ENCODE peak calls at places on chromosomes 16 and 17, in six cellular contexts. J is HCT116, D is WTC11, R is K562, K is GM12878, B is HepG2. V is an unnamed sample.

GRCh38 chr16:24729967-24730815 is 740 bp downstream of the TNRC6A start:
- DNase-seq in J (no peak), D (peak; percentile 30), R (peak; percentile 48), K (no peak), B (no peak), V (no peak)

GRCh38 chr16:83911290-83911689 is 12.4 kb downstream of the MLYCD start:
- DNase-seq in J (no peak), D (no peak), R (no peak), K (no peak), B (no peak), V (no peak)

GRCh38 chr17:1515640-1516402 is 591 bp downstream of the INPP5K start:
- DNase-seq in J (peak; percentile 51), D (peak; percentile 52), R (peak; percentile 79), K (peak; percentile 70), B (peak; percentile 71), V (peak; percentile 59)

GRCh38 chr17:8857919-8858318 is 9.6 kb downstream of the PIK3R6 start:
- DNase-seq in J (no peak), D (no peak), R (no peak), K (peak; percentile 95), B (no peak), V (no peak)

GRCh38 chr17:2400474-2400866 is 390 bp downstream of the MNT start:
- DNase-seq in J (no peak), D (peak; percentile 69), R (peak; percentile 70), K (no peak), B (peak; percentile 43), V (no peak)

GRCh38 chr16:77692612-77693011 is 29.7 kb upstream of the NUDT7 start:
- DNase-seq in J (no peak), D (no peak), R (no peak), K (no peak), B (no peak), V (no peak)

GRCh38 chr16:590165-590874 is 454 bp downstream of the RAB40C start:
- DNase-seq in J (no peak), D (no peak), R (peak; percentile 29), K (no peak), B (no peak), V (no peak)

GRCh38 chr17:2041561-2042354 is at the start of gene OVCA2:
- DNase-seq in J (peak; percentile 90), D (peak; percentile 97), R (peak; percentile 94), K (peak; percentile 77), B (peak; percentile 80), V (no peak)

GRCh38 chr17:4604111-4604644 is 19.8 kb downstream of the SMTNL2 start:
- DNase-seq in J (no peak), D (no peak), R (peak; percentile 33), K (no peak), B (no peak), V (no peak)

GRCh38 chr17:72782985-72783701 is 309.3 kb downstream of the SLC39A11 start:
- DNase-seq in J (no peak), D (no peak), R (no peak), K (no peak), B (peak; percentile 95), V (no peak)

GRCh38 chr17:57541472-57542394 is 203.4 kb downstream of the CCDC182 start:
- DNase-seq in J (peak; percentile 50), D (no peak), R (peak; percentile 78), K (no peak), B (no peak), V (no peak)

GRCh38 chr17:45975640-45976295 is 23.3 kb upstream of the STH start:
- DNase-seq in J (no peak), D (no peak), R (no peak), K (no peak), B (no peak), V (no peak)

GRCh38 chr16:30896890-30897730 is 696 bp downstream of the CTF1 start:
- DNase-seq in J (peak; percentile 86), D (peak; percentile 94), R (peak; percentile 97), K (no peak), B (peak; percentile 87), V (no peak)

GRCh38 chr17:78991906-78992532 is 12.3 kb upstream of the LGALS3BP start:
- DNase-seq in J (no peak), D (no peak), R (no peak), K (no peak), B (no peak), V (no peak)

GRCh38 chr16:16014329-16015224 is 65.2 kb downstream of the ABCC1 start:
- DNase-seq in J (no peak), D (no peak), R (no peak), K (no peak), B (peak; percentile 93), V (no peak)

GRCh38 chr17:31695456-31696090 is 163.5 kb downstream of the COPRS start:
- DNase-seq in J (no peak), D (no peak), R (no peak), K (no peak), B (no peak), V (no peak)

GRCh38 chr17:83154311-83155127 is 75.1 kb downstream of the METRNL start:
- DNase-seq in J (no peak), D (no peak), R (no peak), K (no peak), B (no peak), V (no peak)

GRCh38 chr17:5183410-5183793 is 8.3 kb downstream of the ZNF594 start:
- DNase-seq in J (no peak), D (no peak), R (no peak), K (no peak), B (no peak), V (no peak)

GRCh38 chr17:40121191-40121885 is 433 bp upstream of the MSL1 start:
- DNase-seq in J (no peak), D (no peak), R (peak; percentile 39), K (no peak), B (no peak), V (no peak)

GRCh38 chr17:64133546-64134215 is 3.7 kb upstream of the ERN1 start:
- DNase-seq in J (peak; percentile 75), D (no peak), R (peak; percentile 77), K (no peak), B (peak; percentile 81), V (no peak)

DNA sequence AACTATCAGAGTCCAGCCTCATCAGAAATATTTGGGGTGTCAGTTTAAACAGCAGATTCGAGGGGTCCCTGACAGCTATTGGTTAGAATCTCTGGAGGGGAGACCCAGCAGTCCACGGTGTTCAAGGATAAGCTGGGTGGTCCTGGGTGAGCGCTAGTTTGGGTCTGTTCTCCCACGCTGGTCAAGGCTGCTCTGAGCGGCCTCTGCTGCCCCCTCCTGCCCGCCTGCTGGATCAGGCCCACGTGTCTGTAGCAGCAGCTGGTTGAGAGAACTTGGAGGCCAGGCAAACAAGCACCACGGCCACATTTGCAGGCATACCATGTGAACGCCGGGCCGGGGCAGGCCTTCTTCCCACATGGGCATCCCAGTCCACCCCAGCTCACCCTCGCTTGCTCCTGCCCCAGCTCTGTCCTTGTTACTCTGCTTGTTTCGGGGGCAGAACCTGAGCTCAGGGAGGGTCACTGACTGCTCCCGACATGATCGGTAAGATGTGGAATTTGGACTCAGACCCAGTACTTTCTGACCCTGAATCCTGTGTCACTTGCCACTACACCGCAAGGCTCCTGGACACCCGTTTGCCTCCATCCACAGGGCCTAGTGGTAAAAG is 7.4 kb downstream of the FOXF1 start:
- DNase-seq in J (peak; percentile 51), D (peak; percentile 77), R (peak; percentile 62), K (no peak), B (peak; percentile 47), V (no peak)
- TF ChIP-seq ATF3 in J (no peak), D (no peak), R (no peak), K (no peak), B (no peak), V (peak; percentile 60)

GRCh38 chr16:2015117-2015946 is 4.3 kb upstream of the NPW start:
- DNase-seq in J (peak; percentile 68), D (no peak), R (no peak), K (no peak), B (peak; percentile 76), V (no peak)

GRCh38 chr16:2016407-2016922 is 3.1 kb upstream of the NPW start:
- DNase-seq in J (no peak), D (peak; percentile 66), R (no peak), K (no peak), B (peak; percentile 41), V (no peak)

GRCh38 chr16:2013527-2013926 is 3.9 kb upstream of the ZNF598 start:
- DNase-seq in J (no peak), D (no peak), R (no peak), K (no peak), B (no peak), V (no peak)

GRCh38 chr16:2019500-2019899 is at the start of gene NPW:
- DNase-seq in J (no peak), D (peak; percentile 70), R (peak; percentile 51), K (no peak), B (no peak), V (no peak)

GRCh38 chr16:2015947-2016208 is 3.7 kb upstream of the NPW start:
- DNase-seq in J (no peak), D (no peak), R (no peak), K (no peak), B (no peak), V (no peak)
- TF ChIP-seq ATF3 in J (no peak), D (no peak), R (no peak), K (no peak), B (no peak), V (no peak)

DNA sequence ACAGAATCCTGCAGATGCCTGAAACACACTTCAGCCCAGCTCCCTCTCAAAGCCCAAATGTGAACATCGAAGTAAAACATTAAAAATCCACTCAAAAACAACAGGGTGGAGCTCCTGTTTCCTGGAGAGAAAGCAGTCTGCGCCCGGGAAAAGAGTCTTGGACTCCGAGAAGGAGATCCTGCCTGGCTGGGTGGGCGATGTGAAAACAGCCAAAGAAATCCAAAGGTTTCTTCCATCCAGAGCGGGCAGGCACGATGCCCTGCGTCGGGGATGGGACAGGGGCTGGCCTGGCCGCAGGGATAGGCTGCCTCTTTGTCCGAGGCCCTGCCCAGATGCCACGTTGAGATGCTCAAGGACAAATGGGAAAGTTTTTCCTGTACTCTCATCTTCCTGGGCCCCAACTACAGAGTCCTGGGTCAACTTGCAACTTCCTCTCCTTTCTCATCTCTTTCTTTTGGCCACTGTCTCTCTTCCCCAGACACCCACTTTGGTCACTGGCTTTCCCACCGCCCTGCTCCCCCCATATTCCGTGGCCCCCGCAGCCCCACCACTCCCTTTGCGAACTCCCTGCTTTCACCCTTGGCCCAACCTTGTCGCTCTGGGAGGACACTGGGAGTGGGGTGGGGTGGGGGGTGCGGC is 648 bp downstream of the WIPI1 start:
- DNase-seq in J (peak; percentile 72), D (peak; percentile 72), R (no peak), K (no peak), B (peak; percentile 92), V (peak; percentile 58)
- TF ChIP-seq ATF3 in J (no peak), D (no peak), R (no peak), K (no peak), B (no peak), V (no peak)

GRCh38 chr16:50372611-50373344 is 4.0 kb upstream of the BRD7 start:
- DNase-seq in J (no peak), D (no peak), R (no peak), K (no peak), B (peak; percentile 71), V (no peak)
- TF ChIP-seq ATF3 in J (no peak), D (no peak), R (no peak), K (no peak), B (no peak), V (no peak)

GRCh38 chr17:65627892-65628622 is 66.6 kb upstream of the AXIN2 start:
- DNase-seq in J (no peak), D (no peak), R (no peak), K (no peak), B (peak; percentile 91), V (no peak)
- TF ChIP-seq ATF3 in J (no peak), D (no peak), R (no peak), K (no peak), B (peak; percentile 73), V (no peak)

V was measured in H1.